ENCODE peak calls at places on chromosomes 16 and 17, in ten cellular contexts. E is keratinocyte, I is endothelial cell of umbilical vein, B is H9, D is Karpas-422, H is HCT116, J is astrocyte, L is K562, C is mammary epithelial cell, M is neural progenitor cell. Y is an unnamed sample. For H4K20me1, the result is how much of the 10 kb centered on the place peaks cover.

GRCh38 chr17:40598021-40598927 is 33.0 kb upstream of the CCR7 start:
- DNase-seq in M (no peak), J (no peak), I (no peak), C (no peak), E (no peak), D (no peak), B (no peak), H (no peak), L (no peak), Y (no peak)

GRCh38 chr16:50300942-50301625 is 34.7 kb downstream of the ADCY7 start:
- DNase-seq in I (no peak), L (no peak), C (no peak), H (no peak), B (no peak), J (peak), E (no peak), M (no peak), D (no peak), Y (no peak)

GRCh38 chr17:31488264-31488981 is 96.9 kb downstream of the RAB11FIP4 start:
- DNase-seq in I (no peak), M (peak), B (peak), H (no peak), E (no peak), L (peak), J (no peak), C (peak), D (peak), Y (peak)

GRCh38 chr17:40458001-40458791 is 14.9 kb downstream of the IGFBP4 start:
- DNase-seq in J (peak), I (no peak), H (no peak), D (no peak), C (no peak), L (no peak), E (peak), B (no peak), M (no peak), Y (no peak)

GRCh38 chr17:55285340-55286301 is 20.9 kb downstream of the HLF start:
- DNase-seq in D (no peak), I (peak), H (no peak), L (no peak), J (peak), C (no peak), E (no peak), B (no peak), M (no peak), Y (no peak)

GRCh38 chr17:83004791-83005380 is 74.5 kb upstream of the METRNL start:
- DNase-seq in C (no peak), H (no peak), I (no peak), M (no peak), D (no peak), B (no peak), L (no peak), J (no peak), E (no peak), Y (no peak)

GRCh38 chr16:55256412-55257016 is 67.5 kb upstream of the IRX6 start:
- DNase-seq in H (no peak), D (no peak), C (no peak), J (no peak), L (no peak), I (no peak), M (no peak), E (no peak), B (no peak), Y (no peak)

GRCh38 chr17:62765351-62765750 is 42.8 kb downstream of the MARCHF10 start:
- DNase-seq in C (no peak), D (no peak), L (no peak), H (no peak), B (peak), I (no peak), M (peak), J (no peak), E (no peak), Y (no peak)

GRCh38 chr17:17815062-17815406 is 21.8 kb downstream of the SREBF1 start:
- DNase-seq in B (no peak), L (no peak), M (no peak), J (no peak), I (no peak), E (no peak), C (no peak), H (no peak), D (no peak), Y (no peak)

GRCh38 chr16:12176051-12176450 is 199.5 kb downstream of the SNX29 start:
- DNase-seq in L (no peak), M (no peak), E (no peak), D (no peak), C (no peak), I (no peak), H (no peak), J (peak), B (no peak), Y (no peak)

GRCh38 chr16:85232369-85233142 is 120.3 kb upstream of the CIBAR2 start:
- DNase-seq in L (no peak), D (no peak), B (no peak), E (no peak), I (no peak), H (no peak), C (no peak), J (no peak), M (no peak), Y (no peak)

GRCh38 chr17:82091264-82092066 is 6.6 kb downstream of the FASN start:
- DNase-seq in H (no peak), L (no peak), M (no peak), I (no peak), J (no peak), D (no peak), E (no peak), C (no peak), B (no peak), Y (no peak)

GRCh38 chr17:1484586-1485310 is 7.7 kb downstream of the MYO1C start:
- DNase-seq in M (peak), E (no peak), D (peak), L (peak), H (peak), J (no peak), I (peak), C (peak), B (peak), Y (peak)

GRCh38 chr17:29891131-29891530 is 38.9 kb downstream of the SSH2 start:
- DNase-seq in M (no peak), C (no peak), H (no peak), D (no peak), I (no peak), E (no peak), L (no peak), B (no peak), J (peak), Y (no peak)

GRCh38 chr16:70775399-70775798 is 25.6 kb downstream of the VAC14 start:
- DNase-seq in B (no peak), C (no peak), D (no peak), L (no peak), M (no peak), H (no peak), J (no peak), E (no peak), I (no peak), Y (no peak)

GRCh38 chr16:20956319-20956718 is 55.7 kb downstream of the LYRM1 start:
- DNase-seq in B (no peak), M (no peak), I (no peak), J (no peak), L (no peak), H (no peak), D (no peak), C (no peak), E (no peak), Y (no peak)

GRCh38 chr16:84836967-84837366 is 17.2 kb downstream of the CRISPLD2 start:
- DNase-seq in E (no peak), C (no peak), D (no peak), J (no peak), M (no peak), H (no peak), I (no peak), L (no peak), B (no peak), Y (no peak)

GRCh38 chr17:82232322-82232785 is 3.5 kb downstream of the SLC16A3 start:
- DNase-seq in M (no peak), H (no peak), D (no peak), C (no peak), J (no peak), I (no peak), L (no peak), E (no peak), B (no peak), Y (no peak)

GRCh38 chr16:67173808-67174705 is 3.7 kb downstream of the NOL3 start:
- DNase-seq in L (no peak), C (peak), J (peak), M (peak), H (no peak), I (peak), B (peak), E (no peak), D (peak), Y (peak)

GRCh38 chr16:56697456-56698155 is 15.3 kb downstream of the MT1X start:
- DNase-seq in D (no peak), H (no peak), C (no peak), J (no peak), I (no peak), L (no peak), B (no peak), M (no peak), E (no peak), Y (no peak)

GRCh38 chr17:61966201-61966600 is 38.4 kb upstream of the INTS2 start:
- DNase-seq in H (no peak), C (no peak), J (no peak), E (no peak), M (no peak), I (peak), D (no peak), L (no peak), B (no peak), Y (no peak)

GRCh38 chr17:39027037-39027436 is 59.8 kb upstream of the FBXO47 start:
- DNase-seq in L (peak), H (no peak), M (peak), I (no peak), C (peak), B (peak), D (no peak), J (no peak), E (no peak), Y (no peak)

GRCh38 chr17:13024526-13025263 is 6.9 kb upstream of the ELAC2 start:
- DNase-seq in D (peak), E (peak), B (peak), L (peak), M (peak), I (peak), H (no peak), J (no peak), C (peak), Y (peak)

GRCh38 chr17:34740516-34740915 is 161.1 kb downstream of the TMEM132E start:
- DNase-seq in L (no peak), C (no peak), J (no peak), I (no peak), M (no peak), E (no peak), D (no peak), H (no peak), B (peak), Y (no peak)

GRCh38 chr17:39738568-39738901 is 797 bp downstream of the GRB7 start:
- DNase-seq in D (no peak), C (peak), J (no peak), I (no peak), E (no peak), B (peak), M (peak), H (no peak), L (peak), Y (peak)

GRCh38 chr17:66711936-66712335 is 123.0 kb upstream of the CACNG5 start:
- DNase-seq in H (no peak), E (no peak), C (peak), B (peak), J (no peak), D (no peak), I (no peak), L (no peak), M (no peak), Y (no peak)

GRCh38 chr16:84369105-84369504 is 767 bp downstream of the ATP2C2 start:
- DNase-seq in I (no peak), B (no peak), L (no peak), J (no peak), D (no peak), C (no peak), E (no peak), H (no peak), M (peak), Y (no peak)

GRCh38 chr16:27430923-27431484 is 29.0 kb downstream of the IL21R start:
- DNase-seq in E (no peak), C (no peak), D (no peak), J (no peak), B (peak), H (no peak), I (peak), L (peak), M (no peak), Y (no peak)

GRCh38 chr16:89268987-89269735 is 51.7 kb downstream of the ZNF778 start:
- DNase-seq in H (no peak), M (no peak), D (no peak), I (no peak), C (no peak), B (peak), E (no peak), J (peak), L (no peak), Y (no peak)

GRCh38 chr16:89268585-89268984 is 51.1 kb downstream of the ZNF778 start:
- DNase-seq in E (no peak), I (no peak), C (no peak), H (no peak), D (no peak), M (no peak), B (no peak), J (no peak), L (no peak), Y (no peak)

GRCh38 chr16:89270666-89271345 is 53.3 kb downstream of the ZNF778 start:
- DNase-seq in J (no peak), B (no peak), E (no peak), D (no peak), H (no peak), L (no peak), M (no peak), C (no peak), I (no peak), Y (no peak)

GRCh38 chr16:89272631-89273030 is 55.1 kb downstream of the ZNF778 start:
- DNase-seq in C (no peak), I (no peak), E (no peak), B (no peak), J (no peak), M (no peak), H (no peak), D (no peak), L (no peak), Y (no peak)

GRCh38 chr16:89269805-89270665 is 52.5 kb downstream of the ZNF778 start:
- DNase-seq in H (no peak), L (no peak), I (no peak), E (no peak), J (no peak), C (no peak), B (peak), M (no peak), D (no peak), Y (no peak)
- H4K20me1 ChIP-seq in H (under half), L (under half), I (under half), E (under half), J (under half), C (under half), B (under half), M (under half), D (under half), Y (under half)

GRCh38 chr16:4689091-4689671 is 4.2 kb upstream of the NUDT16L1 start:
- DNase-seq in B (no peak), D (no peak), J (no peak), C (no peak), H (no peak), I (no peak), L (no peak), E (no peak), M (no peak), Y (no peak)

GRCh38 chr16:4691666-4692412 is 1.5 kb upstream of the NUDT16L1 start:
- DNase-seq in C (no peak), E (no peak), I (no peak), D (no peak), H (no peak), L (no peak), B (no peak), M (no peak), J (no peak), Y (no peak)

GRCh38 chr16:4689864-4690704 is 3.3 kb upstream of the NUDT16L1 start:
- DNase-seq in J (no peak), L (no peak), C (no peak), D (no peak), E (no peak), H (no peak), B (no peak), M (no peak), I (no peak), Y (no peak)

GRCh38 chr16:4692460-4693295 is 684 bp upstream of the NUDT16L1 start:
- DNase-seq in D (no peak), E (no peak), H (no peak), M (peak), I (peak), B (no peak), C (no peak), L (no peak), J (no peak), Y (peak)

DNA sequence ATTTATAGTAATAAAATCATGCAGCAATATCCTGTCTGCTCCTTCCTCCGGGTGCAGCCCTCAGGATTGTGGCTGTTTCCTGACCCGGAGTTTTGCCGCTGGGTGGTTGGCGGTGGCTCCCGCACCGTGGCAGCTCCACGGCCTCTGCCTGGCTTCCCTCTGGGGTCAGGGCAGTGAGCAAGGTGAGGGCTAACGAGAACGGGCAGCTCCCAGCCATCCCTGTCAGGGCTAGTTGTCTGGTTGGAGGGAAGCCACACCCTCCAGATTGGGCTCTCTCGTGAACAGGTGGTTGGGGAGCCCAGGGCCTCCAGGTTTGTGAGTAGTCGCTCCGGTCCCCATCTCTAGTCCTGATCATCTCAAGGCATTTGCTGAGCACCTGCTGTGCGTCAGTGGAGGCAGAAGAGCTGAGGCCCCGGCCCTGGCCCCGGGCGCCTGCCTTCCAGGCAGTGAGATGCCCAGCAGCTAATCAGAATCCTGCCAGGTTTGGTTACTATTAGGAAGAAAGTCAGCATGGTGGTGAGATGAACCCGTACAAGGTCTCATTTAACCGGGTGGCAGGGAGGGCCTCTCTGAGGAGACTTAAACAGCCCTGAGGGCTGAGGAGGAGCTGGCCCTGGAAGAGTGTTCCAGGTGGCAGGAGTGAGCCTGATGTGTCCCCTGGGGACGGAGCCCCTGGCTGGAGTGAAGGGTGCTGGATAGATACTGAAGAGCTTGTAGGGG is 2.3 kb upstream of the NUDT16L1 start:
- DNase-seq in D (no peak), I (no peak), M (no peak), H (no peak), B (no peak), L (no peak), E (no peak), C (no peak), J (no peak), Y (no peak)
- H4K20me1 ChIP-seq in D (under half), I (under half), M (under half), H (under half), B (under half), L (under half), E (under half), C (under half), J (under half), Y (under half)

DNA sequence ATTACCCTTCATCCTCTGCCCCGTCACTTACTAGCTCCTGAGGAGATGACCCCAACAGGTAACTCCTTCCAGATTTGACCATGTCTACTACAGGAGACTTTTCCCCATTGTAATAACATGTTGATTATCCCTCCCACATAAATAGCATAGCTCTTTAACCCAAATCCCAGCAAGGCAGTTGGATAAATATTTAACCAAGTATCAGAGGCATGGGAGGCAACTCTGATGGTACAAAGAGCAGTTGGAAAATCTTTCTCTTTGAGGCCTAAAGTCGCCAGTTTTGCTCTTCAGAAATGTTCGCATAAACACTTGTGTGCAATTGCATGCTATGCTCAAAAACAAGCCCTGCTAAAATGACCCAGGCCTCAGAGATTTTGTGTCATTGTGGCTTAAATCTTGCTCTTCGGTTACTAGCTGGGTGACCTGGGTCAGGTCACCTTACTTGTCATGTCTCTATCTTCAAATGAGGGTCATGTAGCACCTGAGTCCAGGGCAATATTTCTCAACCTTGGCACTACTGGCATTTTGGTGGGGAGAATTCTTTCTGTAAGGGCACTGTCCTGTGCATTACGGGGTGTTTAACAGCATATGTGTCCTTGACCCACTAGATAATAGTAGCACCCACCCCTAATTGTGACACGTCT is 48.8 kb downstream of the HSD17B2 start:
- DNase-seq in H (no peak), E (no peak), C (no peak), I (no peak), M (no peak), L (no peak), B (no peak), D (no peak), J (no peak), Y (no peak)
- H4K20me1 ChIP-seq in H (under half), E (under half), C (under half), I (under half), M (under half), L (under half), B (under half), D (under half), J (under half), Y (under half)

GRCh38 chr16:1408171-1408837 is 6.2 kb downstream of the UNKL start:
- DNase-seq in C (peak), I (peak), H (peak), D (peak), B (peak), E (no peak), J (peak), M (peak), L (peak), Y (peak)
- H4K20me1 ChIP-seq in C (under half), I (under half), H (under half), D (under half), B (under half), E (under half), J (under half), M (under half), L (under half), Y (under half)

GRCh38 chr17:69117855-69118758 is 23.6 kb downstream of the ABCA6 start:
- DNase-seq in I (peak), B (no peak), E (no peak), C (no peak), L (no peak), J (no peak), D (no peak), H (no peak), M (no peak), Y (no peak)

GRCh38 chr17:69122065-69122464 is 19.6 kb downstream of the ABCA6 start:
- DNase-seq in H (no peak), C (no peak), I (no peak), J (no peak), M (no peak), E (no peak), L (no peak), B (no peak), D (no peak), Y (no peak)

DNA sequence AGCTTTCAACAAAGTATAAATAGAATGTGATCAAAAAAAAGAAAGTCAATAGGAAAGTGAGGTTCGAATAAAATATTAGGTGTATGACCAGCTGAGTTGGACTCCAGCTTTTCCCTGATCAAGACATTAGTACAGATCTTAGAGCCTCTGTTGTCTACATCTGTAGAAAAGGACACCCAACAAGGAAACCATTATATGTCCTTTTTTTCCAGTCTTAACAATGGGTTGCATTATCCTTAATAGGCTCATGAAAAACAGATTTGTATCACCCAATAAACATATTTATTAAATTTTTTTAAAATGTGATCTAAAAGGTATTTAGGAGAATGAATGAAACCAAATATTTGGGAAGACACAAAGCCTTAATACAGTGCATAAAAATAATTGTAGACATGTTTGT is 18.1 kb downstream of the ABCA6 start:
- DNase-seq in M (no peak), D (no peak), I (no peak), E (no peak), J (no peak), B (no peak), C (no peak), H (no peak), L (no peak), Y (no peak)
- H4K20me1 ChIP-seq in M (under half), D (under half), I (under half), E (under half), J (under half), B (under half), C (under half), H (under half), L (under half), Y (under half)